ENCODE peak calls at places on chromosome 6, in seven cellular contexts. C, L, D, Y, T, B and Z are unnamed samples.

GRCh38 chr6:129701721-129702455 is 8.1 kb downstream of the ARHGAP18 start:
- DNase-seq in C (no peak), L (peak; percentile 58), D (no peak), Y (no peak), T (no peak), B (no peak), Z (no peak)

GRCh38 chr6:36604090-36605060 is 10.2 kb downstream of the SRSF3 start:
- DNase-seq in C (no peak), L (no peak), D (no peak), Y (no peak), T (no peak), B (no peak), Z (no peak)

GRCh38 chr6:39421383-39422225 is 99.1 kb upstream of the KCNK16 start:
- DNase-seq in C (no peak), L (no peak), D (no peak), Y (no peak), T (no peak), B (no peak), Z (no peak)

GRCh38 chr6:135195045-135195444 is 13.9 kb downstream of the MYB start:
- DNase-seq in C (no peak), L (no peak), D (no peak), Y (no peak), T (no peak), B (no peak), Z (no peak)

GRCh38 chr6:106381871-106382270 is 21.4 kb downstream of the CRYBG1 start:
- DNase-seq in C (no peak), L (no peak), D (no peak), Y (no peak), T (no peak), B (no peak), Z (no peak)

GRCh38 chr6:129860901-129861665 is at the start of gene TMEM244:
- DNase-seq in C (no peak), L (peak; percentile 70), D (no peak), Y (no peak), T (no peak), B (no peak), Z (no peak)

GRCh38 chr6:159790947-159791598 is 806 bp downstream of the MRPL18 start:
- DNase-seq in C (no peak), L (no peak), D (peak; percentile 27), Y (no peak), T (peak; percentile 48), B (no peak), Z (no peak)

GRCh38 chr6:139655783-139656705 is 281.6 kb upstream of the CITED2 start:
- DNase-seq in C (no peak), L (no peak), D (no peak), Y (no peak), T (no peak), B (no peak), Z (no peak)

GRCh38 chr6:74115674-74116073 is 419.7 kb downstream of the CD109 start:
- DNase-seq in C (no peak), L (peak; percentile 38), D (no peak), Y (no peak), T (no peak), B (no peak), Z (no peak)

GRCh38 chr6:116764961-116765841 is at the start of gene FAM162B:
- DNase-seq in C (no peak), L (peak; percentile 32), D (peak; percentile 38), Y (no peak), T (peak; percentile 58), B (no peak), Z (no peak)
- H3K4me3 ChIP-seq in C (no peak within 1 kb of the TSS), L (peak within 1 kb of the TSS; percentile 47), D (peak within 1 kb of the TSS; percentile 30), Y (peak within 1 kb of the TSS; percentile 35), T (peak within 1 kb of the TSS; percentile 57), B (peak within 1 kb of the TSS; percentile 35), Z (peak within 1 kb of the TSS; percentile 33)

GRCh38 chr6:9404351-9405146 is 969.2 kb upstream of the SLC35B3 start:
- DNase-seq in C (no peak), L (no peak), D (no peak), Y (no peak), T (no peak), B (no peak), Z (no peak)
- H3K4me3 ChIP-seq in C (no peak overlapping the region), L (no peak overlapping the region), D (no peak overlapping the region), Y (no peak overlapping the region), T (no peak overlapping the region), B (no peak overlapping the region), Z (no peak overlapping the region)

DNA sequence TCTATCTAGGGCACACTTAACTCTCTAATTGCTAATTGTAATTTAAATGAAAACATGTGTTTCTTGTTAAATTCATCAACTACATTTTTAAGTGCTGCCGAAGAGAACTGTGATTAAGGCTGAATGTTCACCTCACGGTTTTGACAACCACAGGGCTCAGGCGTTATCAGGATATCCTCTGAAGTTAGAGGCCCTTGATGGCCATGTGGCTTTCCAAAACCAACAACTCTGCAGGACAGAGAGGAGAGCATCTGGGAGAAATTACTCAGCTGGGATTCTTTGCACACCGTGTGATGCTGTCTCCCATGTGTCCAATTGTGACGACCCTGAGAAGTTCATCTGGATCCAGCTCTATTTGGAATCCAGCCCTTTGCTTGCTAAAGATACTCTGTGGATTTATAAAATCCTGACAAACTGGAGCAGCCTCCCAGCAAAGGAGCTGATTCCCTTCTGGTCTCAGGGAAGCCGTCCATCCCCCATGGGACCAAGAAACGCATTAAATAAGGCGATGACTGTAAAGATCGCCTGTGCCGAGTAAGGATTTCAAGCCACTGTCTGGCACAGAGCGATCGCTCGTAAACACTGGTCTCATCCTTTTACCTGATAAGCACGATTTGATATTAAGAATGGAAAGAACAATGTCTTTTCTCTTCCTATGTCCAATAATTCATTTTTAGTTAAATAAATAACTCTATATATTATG is 401.1 kb downstream of the CD83 start:
- DNase-seq in C (no peak), L (peak; percentile 12), D (no peak), Y (no peak), T (no peak), B (no peak), Z (no peak)
- H3K4me3 ChIP-seq in C (no peak overlapping the region), L (no peak overlapping the region), D (no peak overlapping the region), Y (no peak overlapping the region), T (no peak overlapping the region), B (no peak overlapping the region), Z (no peak overlapping the region)

DNA sequence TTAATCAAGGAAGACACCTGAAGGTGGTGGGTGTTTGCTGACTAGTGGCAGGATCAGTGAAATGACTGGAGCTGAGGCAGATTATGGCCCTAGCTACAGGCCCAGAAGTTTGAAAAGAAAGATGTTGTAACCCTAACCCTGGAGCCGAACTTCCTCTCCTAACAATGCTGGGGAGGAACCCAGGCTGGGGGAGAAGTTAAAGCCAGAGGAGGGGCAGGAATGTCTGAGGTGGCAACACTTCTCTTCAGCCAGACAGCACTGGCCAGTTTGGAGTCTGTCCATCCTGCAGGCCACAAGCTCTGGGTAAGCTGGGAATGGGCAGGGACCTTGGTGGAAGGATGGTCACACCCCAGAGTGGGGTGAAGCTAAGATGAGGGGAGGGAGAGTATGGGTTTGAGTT is at the start of gene LST1:
- DNase-seq in C (no peak), L (no peak), D (no peak), Y (no peak), T (no peak), B (no peak), Z (no peak)
- H3K4me3 ChIP-seq in C (peak within 1 kb of the TSS; percentile 25), L (no peak within 1 kb of the TSS), D (no peak within 1 kb of the TSS), Y (no peak within 1 kb of the TSS), T (no peak within 1 kb of the TSS), B (no peak within 1 kb of the TSS), Z (no peak within 1 kb of the TSS)

GRCh38 chr6:119459207-119459974 is 109.8 kb upstream of the MAN1A1 start:
- DNase-seq in C (no peak), L (no peak), D (no peak), Y (no peak), T (no peak), B (no peak), Z (no peak)
- H3K4me3 ChIP-seq in C (no peak overlapping the region), L (no peak overlapping the region), D (no peak overlapping the region), Y (no peak overlapping the region), T (no peak overlapping the region), B (no peak overlapping the region), Z (no peak overlapping the region)

GRCh38 chr6:43771210-43771857 is 1.3 kb downstream of the VEGFA start:
- DNase-seq in C (peak; percentile 41), L (peak; percentile 45), D (peak; percentile 82), Y (no peak), T (peak; percentile 78), B (peak; percentile 73), Z (no peak)
- H3K4me3 ChIP-seq in C (peak overlapping the region; percentile 73), L (peak overlapping the region; percentile 94), D (peak overlapping the region; percentile 75), Y (peak overlapping the region; percentile 62), T (peak overlapping the region; percentile 78), B (peak overlapping the region; percentile 82), Z (peak overlapping the region; percentile 80)

GRCh38 chr6:24356310-24357035 is 1.4 kb downstream of the DCDC2 start:
- DNase-seq in C (no peak), L (no peak), D (no peak), Y (no peak), T (no peak), B (no peak), Z (no peak)
- H3K4me3 ChIP-seq in C (no peak overlapping the region), L (no peak overlapping the region), D (no peak overlapping the region), Y (peak overlapping the region; percentile 64), T (no peak overlapping the region), B (no peak overlapping the region), Z (no peak overlapping the region)

DNA sequence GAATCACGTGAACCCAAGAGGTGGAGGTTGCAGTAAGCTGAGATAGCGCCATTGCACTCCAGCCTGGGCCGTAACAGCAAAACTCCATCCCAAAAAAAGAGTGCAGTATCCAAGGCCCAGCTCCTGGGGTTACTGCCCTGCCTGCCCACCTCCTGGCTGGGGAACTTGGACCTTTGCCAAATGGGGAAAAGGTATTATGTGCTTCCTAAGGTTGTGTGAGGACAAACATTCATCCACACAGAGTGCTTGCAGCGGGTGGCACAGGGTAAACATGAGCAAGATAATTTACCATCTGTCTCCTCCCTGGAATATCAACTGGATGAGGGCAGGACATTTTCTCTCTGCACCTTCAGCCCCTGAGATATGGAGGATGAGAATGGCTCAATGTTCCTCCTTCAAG is 94.9 kb upstream of the POPDC3 start:
- DNase-seq in C (no peak), L (no peak), D (no peak), Y (no peak), T (no peak), B (no peak), Z (no peak)
- H3K4me3 ChIP-seq in C (no peak overlapping the region), L (no peak overlapping the region), D (no peak overlapping the region), Y (no peak overlapping the region), T (no peak overlapping the region), B (no peak overlapping the region), Z (no peak overlapping the region)

GRCh38 chr6:144411506-144412165 is 126.5 kb downstream of the UTRN start:
- DNase-seq in C (no peak), L (peak; percentile 33), D (no peak), Y (peak; percentile 16), T (no peak), B (no peak), Z (no peak)
- H3K4me3 ChIP-seq in C (no peak overlapping the region), L (peak overlapping the region; percentile 42), D (no peak overlapping the region), Y (peak overlapping the region; percentile 25), T (no peak overlapping the region), B (no peak overlapping the region), Z (no peak overlapping the region)

GRCh38 chr6:27889275-27889627 is 22.9 kb downstream of the OR2B2 start:
- DNase-seq in C (no peak), L (peak; percentile 6), D (no peak), Y (no peak), T (no peak), B (no peak), Z (no peak)
- H3K4me3 ChIP-seq in C (no peak overlapping the region), L (no peak overlapping the region), D (no peak overlapping the region), Y (no peak overlapping the region), T (no peak overlapping the region), B (no peak overlapping the region), Z (no peak overlapping the region)